ENCODE peak calls at places on chromosome 5, in five cellular contexts. Z is body of pancreas, R is IMR-90, X is GM23248, A is lung. H is an unnamed sample. For H3K36me3, the result is how much of the 10 kb centered on the place peaks cover.

GRCh38 chr5:54774281-54775171 is 210.9 kb downstream of the ESM1 start:
- DNase-seq in X (peak), Z (no peak), A (peak), R (no peak), H (no peak)

GRCh38 chr5:178554311-178554710 is 35.9 kb downstream of the COL23A1 start:
- DNase-seq in Z (no peak), R (no peak), X (no peak), A (no peak), H (no peak)

GRCh38 chr5:160315968-160316367 is 3.6 kb upstream of the CCNJL start:
- DNase-seq in R (peak), X (no peak), A (peak), Z (peak), H (no peak)

GRCh38 chr5:122863721-122864120 is 18.3 kb downstream of the SNX24 start:
- DNase-seq in A (no peak), Z (peak), X (no peak), R (no peak), H (no peak)

GRCh38 chr5:56816546-56817081 is 1.3 kb downstream of the MAP3K1 start:
- DNase-seq in X (peak), A (peak), Z (peak), R (peak), H (no peak)

GRCh38 chr5:122942164-122942914 is 94.2 kb downstream of the PPIC start:
- DNase-seq in X (no peak), Z (no peak), R (peak), A (no peak), H (no peak)

GRCh38 chr5:140322751-140323731 is 20.1 kb upstream of the PFDN1 start:
- DNase-seq in X (peak), A (peak), R (peak), Z (peak), H (no peak)

GRCh38 chr5:96876292-96876850 is at the start of gene ERAP2:
- DNase-seq in Z (no peak), A (no peak), R (peak), X (peak), H (no peak)

GRCh38 chr5:502325-503079 is 21.7 kb downstream of the SLC9A3 start:
- DNase-seq in X (peak), R (no peak), A (no peak), Z (no peak), H (no peak)

GRCh38 chr5:135209495-135209837 is 175.4 kb upstream of the PITX1 start:
- DNase-seq in R (no peak), X (no peak), A (peak), Z (no peak), H (peak)

GRCh38 chr5:108661590-108662219 is 86.0 kb upstream of the FER start:
- DNase-seq in R (peak), Z (no peak), A (no peak), X (peak), H (no peak)

GRCh38 chr5:64210866-64211265 is 45.2 kb downstream of the RNF180 start:
- DNase-seq in Z (no peak), R (peak), X (peak), A (no peak), H (no peak)

GRCh38 chr5:155870636-155871035 is 456.3 kb upstream of the SGCD start:
- DNase-seq in R (no peak), A (no peak), Z (no peak), X (no peak), H (no peak)

GRCh38 chr5:116733995-116734716 is 159.5 kb upstream of the SEMA6A start:
- DNase-seq in A (no peak), Z (no peak), R (no peak), X (no peak), H (no peak)

GRCh38 chr5:174550026-174550425 is 174.4 kb upstream of the MSX2 start:
- DNase-seq in X (no peak), R (peak), A (no peak), Z (no peak), H (no peak)

GRCh38 chr5:43168175-43168574 is 23.9 kb upstream of the NIM1K start:
- DNase-seq in R (no peak), X (no peak), A (no peak), Z (no peak), H (no peak)

GRCh38 chr5:148381906-148382305 is 1.9 kb upstream of the FBXO38 start:
- DNase-seq in A (no peak), X (no peak), Z (no peak), R (no peak), H (no peak)

GRCh38 chr5:173396311-173396993 is 68.2 kb upstream of the STC2 start:
- DNase-seq in A (no peak), X (peak), R (no peak), Z (no peak), H (no peak)

GRCh38 chr5:157308826-157309465 is 43.0 kb downstream of the CYFIP2 start:
- DNase-seq in A (no peak), R (no peak), X (peak), Z (no peak), H (no peak)

GRCh38 chr5:107578051-107578635 is 92.6 kb downstream of the EFNA5 start:
- DNase-seq in A (no peak), Z (no peak), X (peak), R (no peak), H (no peak)

GRCh38 chr5:180208038-180208434 is 975 bp downstream of the RASGEF1C start:
- DNase-seq in Z (no peak), X (no peak), R (no peak), A (no peak), H (no peak)

GRCh38 chr5:161641444-161641843 is 44.1 kb upstream of the GABRA6 start:
- DNase-seq in Z (no peak), A (no peak), R (no peak), X (no peak), H (no peak)

GRCh38 chr5:74122175-74122574 is 496.2 kb downstream of the ARHGEF28 start:
- DNase-seq in A (no peak), Z (no peak), R (no peak), X (no peak), H (no peak)

GRCh38 chr5:112923148-112923917 is 1.3 kb upstream of the REEP5 start:
- DNase-seq in X (no peak), A (no peak), R (no peak), Z (no peak), H (no peak)

GRCh38 chr5:8845316-8845715 is 700.6 kb downstream of the SEMA5A start:
- DNase-seq in R (peak), X (peak), Z (no peak), A (no peak), H (no peak)

GRCh38 chr5:108579236-108579635 is 168.5 kb upstream of the FER start:
- DNase-seq in R (no peak), Z (no peak), A (no peak), X (peak), H (no peak)

GRCh38 chr5:74546796-74547195 is 93.7 kb downstream of the ENC1 start:
- DNase-seq in X (peak), Z (no peak), R (peak), A (no peak), H (no peak)

GRCh38 chr5:14039063-14039462 is 94.6 kb upstream of the DNAH5 start:
- DNase-seq in R (peak), X (peak), Z (no peak), A (no peak), H (no peak)

GRCh38 chr5:10199700-10200099 is 50.0 kb downstream of the ATPSCKMT start:
- DNase-seq in X (peak), Z (no peak), A (no peak), R (no peak), H (no peak)

GRCh38 chr5:169717298-169717697 is 80.2 kb downstream of the DOCK2 start:
- DNase-seq in X (peak), A (peak), Z (no peak), R (peak), H (no peak)

GRCh38 chr5:169724303-169724702 is 87.2 kb downstream of the DOCK2 start:
- DNase-seq in X (no peak), R (no peak), Z (no peak), A (no peak), H (no peak)

GRCh38 chr5:169719360-169720314 is 82.6 kb downstream of the DOCK2 start:
- DNase-seq in X (no peak), R (no peak), A (no peak), Z (no peak), H (no peak)

GRCh38 chr5:169723103-169723831 is 86.2 kb downstream of the DOCK2 start:
- DNase-seq in A (no peak), Z (no peak), R (no peak), X (no peak), H (no peak)

GRCh38 chr5:169721771-169722170 is 84.7 kb downstream of the DOCK2 start:
- DNase-seq in X (no peak), Z (no peak), R (no peak), A (no peak), H (no peak)
- H3K36me3 ChIP-seq in X (under half), Z (under half), R (under half), A (under half), H (under half)

GRCh38 chr5:133119233-133119711 is 67.5 kb downstream of the HSPA4 start:
- DNase-seq in X (no peak), R (no peak), Z (no peak), A (no peak), H (peak)

GRCh38 chr5:133117930-133118445 is 66.2 kb downstream of the HSPA4 start:
- DNase-seq in R (no peak), Z (no peak), X (no peak), A (no peak), H (peak)

GRCh38 chr5:133118741-133119140 is 66.9 kb downstream of the HSPA4 start:
- DNase-seq in R (no peak), A (no peak), X (no peak), Z (no peak), H (no peak)

GRCh38 chr5:133116601-133117000 is 64.8 kb downstream of the HSPA4 start:
- DNase-seq in A (no peak), X (no peak), R (no peak), Z (no peak), H (no peak)

DNA sequence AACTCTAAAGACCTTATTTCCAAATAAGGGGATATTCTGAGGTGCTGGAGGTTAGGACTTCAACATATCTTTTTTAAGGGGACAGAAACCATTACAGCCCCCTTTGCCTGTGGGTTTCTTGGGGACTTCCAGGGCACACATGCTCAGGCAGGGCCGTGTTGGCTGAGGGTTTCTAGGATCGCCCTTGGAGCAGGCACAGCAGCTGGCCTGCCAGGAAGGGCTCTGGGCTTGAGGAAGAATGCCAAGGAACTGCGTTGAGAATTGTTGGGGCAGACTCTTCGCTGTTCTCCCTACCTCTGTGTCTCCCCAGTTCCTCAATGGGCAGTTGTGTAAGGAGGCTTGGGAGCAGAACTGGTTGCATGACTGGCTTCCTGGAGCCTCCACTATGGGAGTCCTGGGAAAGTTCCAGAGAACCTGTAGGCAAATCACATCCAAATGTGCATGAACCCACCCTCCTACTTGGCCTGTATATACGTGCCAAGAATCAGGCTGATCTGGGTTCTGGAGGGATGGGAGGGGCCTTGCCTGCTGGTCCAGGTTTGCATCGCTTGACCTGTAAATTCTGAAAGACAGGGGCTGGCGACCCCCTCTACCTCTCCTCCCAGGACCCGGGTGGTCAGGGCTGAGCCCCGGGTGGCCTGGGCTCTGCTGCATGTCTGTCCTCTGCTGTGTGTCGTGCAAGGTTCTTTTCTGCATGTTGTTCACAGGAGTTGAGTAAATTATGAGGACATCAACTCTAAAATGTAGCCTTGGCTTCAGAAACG is 65.5 kb downstream of the HSPA4 start:
- DNase-seq in X (no peak), R (no peak), A (no peak), Z (no peak), H (peak)
- H3K27ac ChIP-seq in X (no peak), R (no peak), A (no peak), Z (no peak), H (no peak)

GRCh38 chr5:119019431-119020348 is 31.3 kb upstream of the DTWD2 start:
- DNase-seq in Z (no peak), A (no peak), R (no peak), X (peak), H (no peak)
- H3K36me3 ChIP-seq in Z (under half), A (under half), R (under half), X (under half), H (under half)

GRCh38 chr5:18985397-18985796 is 1002.6 kb downstream of the CDH18 start:
- DNase-seq in X (no peak), A (no peak), Z (no peak), R (no peak), H (no peak)
- H3K27ac ChIP-seq in X (no peak), A (no peak), Z (no peak), R (no peak), H (no peak)

DNA sequence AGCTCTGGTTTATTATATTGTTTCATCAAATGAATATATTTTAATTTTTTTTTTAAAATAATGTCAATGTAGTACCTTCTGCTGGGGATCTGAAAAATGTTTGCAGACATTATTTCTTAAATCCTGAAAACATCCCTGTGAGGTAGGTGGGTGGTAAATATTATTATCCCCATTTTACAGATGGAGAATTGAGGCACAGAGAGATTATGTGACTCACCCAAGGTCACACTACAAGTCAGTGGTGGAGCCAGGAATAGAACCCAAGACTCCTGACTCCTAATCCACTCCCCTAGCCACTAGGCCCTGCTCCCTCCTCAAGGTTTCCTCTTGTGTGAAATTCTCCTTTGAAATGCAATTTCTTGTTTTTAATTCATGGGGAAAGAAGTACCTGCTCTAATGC is 171.4 kb downstream of the NIPBL start:
- DNase-seq in A (no peak), Z (no peak), R (no peak), X (no peak), H (no peak)
- H3K36me3 ChIP-seq in A (under half), Z (under half), R (under half), X (half or more), H (under half)

GRCh38 chr5:158456756-158457155 is 597.8 kb upstream of the CLINT1 start:
- DNase-seq in R (peak), A (no peak), X (peak), Z (no peak), H (no peak)
- H3K27ac ChIP-seq in R (no peak), A (no peak), X (peak), Z (no peak), H (no peak)